ENCODE peak calls at places on chromosome 7, in six cellular contexts. C is CD8-positive, alpha-beta T cell; Y is T-cell; J is activated CD4-positive, alpha-beta T cell treated with anti-CD3 and anti-CD28 coated beads, Interleukin-2, amount 50 U/mL, for 24 hours; Q is stimulated activated effector memory CD8-positive, alpha-beta T cell treated with anti-CD3 and anti-CD28 coated beads, Interleukin-12 subunit alpha, Interleukin-12 subunit beta, amount 100 ng/mL, for 72 hours; R is fibroblast of lung. L is an unnamed sample.

GRCh38 chr7:120021085-120021484 is 251.9 kb upstream of the KCND2 start:
- DNase-seq in C (no peak), Q (no peak), R (peak), Y (no peak), J (no peak), L (no peak)

GRCh38 chr7:85114342-85114741 is 72.5 kb downstream of the SEMA3D start:
- DNase-seq in Q (no peak), Y (no peak), C (no peak), J (no peak), R (peak), L (no peak)

GRCh38 chr7:120919466-120919865 is 31.1 kb upstream of the ING3 start:
- DNase-seq in Q (no peak), J (no peak), C (no peak), R (no peak), Y (no peak), L (no peak)

GRCh38 chr7:92680458-92680857 is 90.3 kb upstream of the FAM133B start:
- DNase-seq in Y (no peak), R (no peak), Q (no peak), J (no peak), C (no peak), L (no peak)

GRCh38 chr7:140182917-140183316 is 6.1 kb upstream of the KDM7A start:
- DNase-seq in Y (no peak), R (no peak), Q (peak), C (no peak), J (no peak), L (no peak)

GRCh38 chr7:18824157-18824556 is 293.3 kb downstream of the TWIST1 start:
- DNase-seq in Y (no peak), Q (no peak), J (no peak), C (no peak), R (no peak), L (no peak)

GRCh38 chr7:5429253-5429856 is 5.7 kb upstream of the TNRC18 start:
- DNase-seq in J (no peak), Y (no peak), R (peak), C (no peak), Q (peak), L (peak)

GRCh38 chr7:73364006-73364728 is 36.2 kb downstream of the FKBP6 start:
- DNase-seq in Y (no peak), R (no peak), Q (no peak), J (no peak), C (no peak), L (no peak)

GRCh38 chr7:48390381-48391327 is 219.4 kb downstream of the ABCA13 start:
- DNase-seq in Y (no peak), Q (no peak), C (no peak), J (no peak), R (no peak), L (peak)

GRCh38 chr7:29192284-29192683 is 2.3 kb upstream of the CHN2 start:
- DNase-seq in J (no peak), Q (no peak), C (no peak), R (no peak), Y (no peak), L (no peak)

GRCh38 chr7:108308913-108309312 is 147.3 kb downstream of the NRCAM start:
- DNase-seq in C (no peak), J (no peak), Q (no peak), R (peak), Y (no peak), L (no peak)

GRCh38 chr7:22718200-22718711 is 8.7 kb upstream of the IL6 start:
- DNase-seq in R (peak), J (no peak), Y (no peak), C (no peak), Q (no peak), L (no peak)

GRCh38 chr7:55024776-55025175 is 6.0 kb downstream of the EGFR start:
- DNase-seq in R (peak), J (no peak), Y (no peak), Q (no peak), C (no peak), L (no peak)

GRCh38 chr7:140310337-140311002 is 87.9 kb downstream of the SLC37A3 start:
- DNase-seq in Y (no peak), C (no peak), R (no peak), J (no peak), Q (no peak), L (no peak)

GRCh38 chr7:29248713-29249382 is 54.3 kb downstream of the CHN2 start:
- DNase-seq in Y (no peak), R (no peak), J (no peak), C (no peak), Q (no peak), L (peak)

GRCh38 chr7:131027287-131027773 is 293.3 kb upstream of the KLF14 start:
- DNase-seq in R (peak), C (no peak), Q (peak), J (no peak), Y (peak), L (peak)

GRCh38 chr7:120053390-120053961 is 219.5 kb upstream of the KCND2 start:
- DNase-seq in J (no peak), Q (no peak), R (peak), C (no peak), Y (no peak), L (no peak)

GRCh38 chr7:93374345-93374940 is 142.3 kb downstream of the VPS50 start:
- DNase-seq in R (peak), J (no peak), Y (no peak), C (no peak), Q (no peak), L (no peak)

GRCh38 chr7:33145174-33145573 is 15.8 kb downstream of the BBS9 start:
- DNase-seq in C (no peak), Y (no peak), Q (no peak), J (no peak), R (no peak), L (no peak)

GRCh38 chr7:69018200-69018599 is 580.1 kb upstream of the AUTS2 start:
- DNase-seq in Q (no peak), Y (no peak), J (no peak), C (no peak), R (no peak), L (no peak)

GRCh38 chr7:157011333-157012112 is 1.1 kb upstream of the MNX1 start:
- DNase-seq in R (no peak), C (no peak), J (no peak), Y (no peak), Q (no peak), L (no peak)

GRCh38 chr7:1979591-1980560 is 252.9 kb downstream of the MAD1L1 start:
- DNase-seq in Y (no peak), Q (no peak), R (no peak), J (no peak), C (no peak), L (no peak)